ENCODE peak calls at places on chromosomes 3 and 15, in seven cellular contexts. One of them, this sample, is unnamed. For H3K9me3, the result is how much of the 10 kb centered on the place peaks cover.

GRCh38 chr3:103976931-103977339 is 1389.8 kb upstream of the ALCAM start:
- DNase-seq in MM.1S: no peak
- DNase-seq in neuronal stem cell: no peak
- DNase-seq in A549: no peak
- DNase-seq in IMR-90: no peak
- DNase-seq in fibroblast of lung: no peak
- DNase-seq in astrocyte: no peak
- DNase-seq in this sample: no peak

GRCh38 chr3:46990573-46991374 is 11.3 kb downstream of the NBEAL2 start:
- DNase-seq in MM.1S: no peak
- DNase-seq in neuronal stem cell: no peak
- DNase-seq in A549: no peak
- DNase-seq in IMR-90: no peak
- DNase-seq in fibroblast of lung: no peak
- DNase-seq in astrocyte: no peak
- DNase-seq in this sample: no peak

GRCh38 chr3:186589115-186589514 is 18.6 kb downstream of the DNAJB11 start:
- DNase-seq in MM.1S: peak
- DNase-seq in neuronal stem cell: no peak
- DNase-seq in A549: peak
- DNase-seq in IMR-90: peak
- DNase-seq in fibroblast of lung: peak
- DNase-seq in astrocyte: no peak
- DNase-seq in this sample: peak

GRCh38 chr3:118127992-118128391 is 906.7 kb downstream of the IGSF11 start:
- DNase-seq in MM.1S: no peak
- DNase-seq in neuronal stem cell: no peak
- DNase-seq in A549: no peak
- DNase-seq in IMR-90: no peak
- DNase-seq in fibroblast of lung: no peak
- DNase-seq in astrocyte: no peak
- DNase-seq in this sample: no peak

GRCh38 chr3:196440041-196440537 is 7.9 kb upstream of the UBXN7 start:
- DNase-seq in MM.1S: no peak
- DNase-seq in neuronal stem cell: no peak
- DNase-seq in A549: no peak
- DNase-seq in IMR-90: peak
- DNase-seq in fibroblast of lung: peak
- DNase-seq in astrocyte: peak
- DNase-seq in this sample: no peak

GRCh38 chr3:20320489-20320888 is 134.5 kb upstream of the SGO1 start:
- DNase-seq in MM.1S: no peak
- DNase-seq in neuronal stem cell: no peak
- DNase-seq in A549: no peak
- DNase-seq in IMR-90: no peak
- DNase-seq in fibroblast of lung: no peak
- DNase-seq in astrocyte: no peak
- DNase-seq in this sample: no peak

GRCh38 chr3:128427175-128427857 is 39.4 kb downstream of the DNAJB8 start:
- DNase-seq in MM.1S: no peak
- DNase-seq in neuronal stem cell: no peak
- DNase-seq in A549: no peak
- DNase-seq in IMR-90: no peak
- DNase-seq in fibroblast of lung: no peak
- DNase-seq in astrocyte: no peak
- DNase-seq in this sample: no peak

GRCh38 chr3:195153121-195153520 is 117.8 kb downstream of the XXYLT1 start:
- DNase-seq in MM.1S: no peak
- DNase-seq in neuronal stem cell: no peak
- DNase-seq in A549: no peak
- DNase-seq in IMR-90: peak
- DNase-seq in fibroblast of lung: peak
- DNase-seq in astrocyte: no peak
- DNase-seq in this sample: peak

GRCh38 chr3:132378846-132379245 is 38.5 kb upstream of the DNAJC13 start:
- DNase-seq in MM.1S: no peak
- DNase-seq in neuronal stem cell: no peak
- DNase-seq in A549: no peak
- DNase-seq in IMR-90: no peak
- DNase-seq in fibroblast of lung: no peak
- DNase-seq in astrocyte: no peak
- DNase-seq in this sample: no peak

GRCh38 chr15:71800835-71801745 is 9.3 kb upstream of the NR2E3 start:
- DNase-seq in MM.1S: peak
- DNase-seq in neuronal stem cell: peak
- DNase-seq in A549: peak
- DNase-seq in IMR-90: peak
- DNase-seq in fibroblast of lung: peak
- DNase-seq in astrocyte: peak
- DNase-seq in this sample: peak

GRCh38 chr3:150097588-150097890 is 126.8 kb upstream of the PFN2 start:
- DNase-seq in MM.1S: no peak
- DNase-seq in neuronal stem cell: no peak
- DNase-seq in A549: no peak
- DNase-seq in IMR-90: peak
- DNase-seq in fibroblast of lung: peak
- DNase-seq in astrocyte: peak
- DNase-seq in this sample: peak

GRCh38 chr15:31396881-31397560 is 70.4 kb downstream of the KLF13 start:
- DNase-seq in MM.1S: no peak
- DNase-seq in neuronal stem cell: peak
- DNase-seq in A549: peak
- DNase-seq in IMR-90: peak
- DNase-seq in fibroblast of lung: peak
- DNase-seq in astrocyte: peak
- DNase-seq in this sample: peak

GRCh38 chr15:77419050-77419835 is 661 bp downstream of the PEAK1 start:
- DNase-seq in MM.1S: peak
- DNase-seq in neuronal stem cell: peak
- DNase-seq in A549: peak
- DNase-seq in IMR-90: peak
- DNase-seq in fibroblast of lung: peak
- DNase-seq in astrocyte: peak
- DNase-seq in this sample: peak

GRCh38 chr15:29172742-29173725 is 96.6 kb downstream of the NSMCE3 start:
- DNase-seq in MM.1S: no peak
- DNase-seq in neuronal stem cell: no peak
- DNase-seq in A549: no peak
- DNase-seq in IMR-90: no peak
- DNase-seq in fibroblast of lung: no peak
- DNase-seq in astrocyte: no peak
- DNase-seq in this sample: no peak

GRCh38 chr15:29170496-29170895 is 99.1 kb downstream of the NSMCE3 start:
- DNase-seq in MM.1S: no peak
- DNase-seq in neuronal stem cell: no peak
- DNase-seq in A549: no peak
- DNase-seq in IMR-90: no peak
- DNase-seq in fibroblast of lung: no peak
- DNase-seq in astrocyte: no peak
- DNase-seq in this sample: no peak
- H3K4me2 ChIP-seq in MM.1S: no peak
- H3K4me2 ChIP-seq in neuronal stem cell: no peak
- H3K4me2 ChIP-seq in A549: no peak
- H3K4me2 ChIP-seq in IMR-90: no peak
- H3K4me2 ChIP-seq in fibroblast of lung: no peak
- H3K4me2 ChIP-seq in astrocyte: no peak
- H3K4me2 ChIP-seq in this sample: no peak

GRCh38 chr15:33055962-33056361 is 138.6 kb downstream of the FMN1 start:
- DNase-seq in MM.1S: no peak
- DNase-seq in neuronal stem cell: no peak
- DNase-seq in A549: no peak
- DNase-seq in IMR-90: no peak
- DNase-seq in fibroblast of lung: no peak
- DNase-seq in astrocyte: no peak
- DNase-seq in this sample: no peak

GRCh38 chr15:33048255-33048654 is 146.3 kb downstream of the FMN1 start:
- DNase-seq in MM.1S: no peak
- DNase-seq in neuronal stem cell: peak
- DNase-seq in A549: no peak
- DNase-seq in IMR-90: no peak
- DNase-seq in fibroblast of lung: no peak
- DNase-seq in astrocyte: no peak
- DNase-seq in this sample: no peak

GRCh38 chr15:33047077-33047476 is 147.4 kb downstream of the FMN1 start:
- DNase-seq in MM.1S: no peak
- DNase-seq in neuronal stem cell: no peak
- DNase-seq in A549: no peak
- DNase-seq in IMR-90: no peak
- DNase-seq in fibroblast of lung: no peak
- DNase-seq in astrocyte: no peak
- DNase-seq in this sample: no peak

GRCh38 chr15:33051528-33051927 is 143.0 kb downstream of the FMN1 start:
- DNase-seq in MM.1S: no peak
- DNase-seq in neuronal stem cell: no peak
- DNase-seq in A549: no peak
- DNase-seq in IMR-90: no peak
- DNase-seq in fibroblast of lung: no peak
- DNase-seq in astrocyte: no peak
- DNase-seq in this sample: no peak
- H3K9me3 ChIP-seq in MM.1S: under half
- H3K9me3 ChIP-seq in neuronal stem cell: under half
- H3K9me3 ChIP-seq in A549: under half
- H3K9me3 ChIP-seq in IMR-90: under half
- H3K9me3 ChIP-seq in fibroblast of lung: under half
- H3K9me3 ChIP-seq in astrocyte: under half
- H3K9me3 ChIP-seq in this sample: under half

GRCh38 chr15:39332846-39333245 is 248.0 kb upstream of the THBS1 start:
- DNase-seq in MM.1S: no peak
- DNase-seq in neuronal stem cell: no peak
- DNase-seq in A549: no peak
- DNase-seq in IMR-90: no peak
- DNase-seq in fibroblast of lung: no peak
- DNase-seq in astrocyte: no peak
- DNase-seq in this sample: no peak

GRCh38 chr15:39333393-39333792 is 247.5 kb upstream of the THBS1 start:
- DNase-seq in MM.1S: no peak
- DNase-seq in neuronal stem cell: no peak
- DNase-seq in A549: no peak
- DNase-seq in IMR-90: no peak
- DNase-seq in fibroblast of lung: no peak
- DNase-seq in astrocyte: no peak
- DNase-seq in this sample: no peak

GRCh38 chr15:39338251-39338650 is 242.6 kb upstream of the THBS1 start:
- DNase-seq in MM.1S: no peak
- DNase-seq in neuronal stem cell: no peak
- DNase-seq in A549: no peak
- DNase-seq in IMR-90: no peak
- DNase-seq in fibroblast of lung: no peak
- DNase-seq in astrocyte: no peak
- DNase-seq in this sample: no peak

GRCh38 chr15:39341238-39341637 is 239.6 kb upstream of the THBS1 start:
- DNase-seq in MM.1S: no peak
- DNase-seq in neuronal stem cell: no peak
- DNase-seq in A549: no peak
- DNase-seq in IMR-90: no peak
- DNase-seq in fibroblast of lung: no peak
- DNase-seq in astrocyte: no peak
- DNase-seq in this sample: no peak

DNA sequence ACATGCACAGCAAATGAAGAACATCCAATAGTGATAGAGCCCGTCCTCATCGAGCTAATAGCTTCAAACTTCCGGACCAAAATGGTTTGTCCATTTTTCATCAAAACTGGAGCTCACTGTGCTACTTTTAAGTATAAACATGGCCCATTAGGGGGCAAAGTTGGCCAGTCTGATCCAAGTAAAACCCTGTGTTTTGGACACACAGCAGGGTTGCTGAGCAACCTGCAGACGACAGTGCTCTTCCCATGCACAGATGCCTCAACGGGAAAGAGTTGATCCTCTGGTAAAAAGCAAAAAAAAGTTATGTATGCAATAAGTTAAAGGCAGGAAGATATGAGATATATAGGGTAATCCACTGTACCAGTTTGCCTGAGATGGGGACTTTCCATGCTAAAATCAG is 244.0 kb upstream of the THBS1 start:
- DNase-seq in MM.1S: no peak
- DNase-seq in neuronal stem cell: no peak
- DNase-seq in A549: no peak
- DNase-seq in IMR-90: no peak
- DNase-seq in fibroblast of lung: no peak
- DNase-seq in astrocyte: no peak
- DNase-seq in this sample: peak
- H3K4me2 ChIP-seq in MM.1S: no peak
- H3K4me2 ChIP-seq in neuronal stem cell: no peak
- H3K4me2 ChIP-seq in A549: no peak
- H3K4me2 ChIP-seq in IMR-90: no peak
- H3K4me2 ChIP-seq in fibroblast of lung: no peak
- H3K4me2 ChIP-seq in astrocyte: no peak
- H3K4me2 ChIP-seq in this sample: no peak

DNA sequence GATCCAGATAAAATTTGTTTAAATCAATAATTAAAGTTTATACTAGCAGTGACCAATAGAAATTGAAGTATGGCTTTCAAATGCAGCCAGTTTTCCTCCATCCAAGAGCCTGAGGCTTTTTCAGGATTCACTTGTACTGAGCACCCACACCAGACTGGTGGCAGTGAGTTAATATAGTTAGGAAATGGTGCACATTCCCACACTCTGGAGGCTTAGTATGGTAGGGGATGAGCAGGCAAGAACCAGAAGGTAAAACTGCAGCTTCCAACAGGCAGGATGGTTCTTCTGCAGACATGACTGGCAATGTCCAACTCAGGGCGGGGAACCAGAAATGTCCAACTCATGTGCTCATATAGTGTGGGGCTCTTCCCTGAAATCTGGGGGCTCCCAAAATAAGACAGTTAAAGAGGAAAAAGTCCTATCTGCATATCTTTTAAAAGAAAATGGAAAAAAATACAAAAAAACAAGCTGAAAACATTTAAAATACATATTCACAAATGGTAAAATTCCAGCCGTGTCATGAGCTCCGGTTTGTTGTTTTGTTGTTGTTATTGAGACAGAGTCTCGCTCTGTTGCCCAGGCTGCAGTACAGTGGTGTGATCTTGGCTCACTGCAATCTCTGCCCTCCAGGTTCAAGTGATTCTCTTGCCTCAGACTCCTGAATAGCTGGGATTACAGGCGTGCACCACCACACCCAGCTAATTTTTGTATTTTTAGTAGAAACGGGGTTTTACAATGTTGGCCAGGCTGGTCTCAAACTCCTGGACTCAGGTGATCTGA is 18.4 kb upstream of the ZNF445 start:
- DNase-seq in MM.1S: no peak
- DNase-seq in neuronal stem cell: no peak
- DNase-seq in A549: no peak
- DNase-seq in IMR-90: no peak
- DNase-seq in fibroblast of lung: no peak
- DNase-seq in astrocyte: no peak
- DNase-seq in this sample: no peak
- H3K9me3 ChIP-seq in MM.1S: under half
- H3K9me3 ChIP-seq in neuronal stem cell: half or more
- H3K9me3 ChIP-seq in A549: half or more
- H3K9me3 ChIP-seq in IMR-90: under half
- H3K9me3 ChIP-seq in fibroblast of lung: under half
- H3K9me3 ChIP-seq in astrocyte: under half
- H3K9me3 ChIP-seq in this sample: half or more

This sample was measured in mesenchymal stem cell.